ENCODE peak calls at places on chromosomes 13 and 19, in six cellular contexts. N, J, V, U, Q and I are unnamed samples.
A peak's percentile ranks its signal among the peaks of the same experiment; 100 is the strongest.

GRCh38 chr13:30730526-30730925 is 4.8 kb upstream of the ALOX5AP start:
- DNase-seq in U (no peak), J (no peak), V (no peak), N (no peak), Q (peak; percentile 3), I (no peak)

GRCh38 chr19:46009530-46010510 is 13.0 kb downstream of the PGLYRP1 start:
- DNase-seq in Q (peak; percentile 28), J (no peak), N (peak; percentile 79), U (peak; percentile 81), V (peak; percentile 76), I (peak; percentile 82)

GRCh38 chr13:108226184-108226583 is 8.0 kb downstream of the ABHD13 start:
- DNase-seq in J (no peak), U (no peak), N (no peak), Q (peak; percentile 29), V (no peak), I (no peak)

GRCh38 chr19:33819875-33820781 is 23.5 kb downstream of the KCTD15 start:
- DNase-seq in J (no peak), Q (peak; percentile 53), U (peak; percentile 76), N (peak; percentile 85), V (peak; percentile 55), I (peak; percentile 94)

GRCh38 chr19:34067861-34068271 is 104.4 kb upstream of the LSM14A start:
- DNase-seq in V (no peak), U (peak; percentile 78), J (no peak), Q (no peak), N (no peak), I (no peak)

GRCh38 chr13:109007946-109008345 is 378.5 kb downstream of the MYO16 start:
- DNase-seq in N (no peak), V (no peak), Q (no peak), J (no peak), U (no peak), I (no peak)

GRCh38 chr13:49498211-49498610 is 2.5 kb downstream of the PHF11 start:
- DNase-seq in U (no peak), V (no peak), Q (no peak), J (no peak), N (no peak), I (no peak)

GRCh38 chr19:39389621-39390414 is 1.1 kb downstream of the PAF1 start:
- DNase-seq in J (no peak), U (no peak), Q (no peak), N (no peak), V (no peak), I (no peak)

GRCh38 chr19:48110350-48110966 is at the start of gene PLA2G4C:
- DNase-seq in N (peak; percentile 92), Q (peak; percentile 72), J (peak; percentile 48), U (peak; percentile 94), V (peak; percentile 94), I (peak; percentile 95)

GRCh38 chr19:35717665-35718344 is at the start of gene KMT2B:
- DNase-seq in V (no peak), J (no peak), U (peak; percentile 98), N (peak; percentile 95), Q (no peak), I (peak; percentile 94)

GRCh38 chr13:41199061-41199460 is 4.7 kb upstream of the KBTBD7 start:
- DNase-seq in U (no peak), N (no peak), J (no peak), V (no peak), Q (no peak), I (no peak)

GRCh38 chr13:75771818-75772217 is 135.7 kb downstream of the LMO7 start:
- DNase-seq in V (peak; percentile 44), U (peak; percentile 61), Q (no peak), J (no peak), N (no peak), I (no peak)

GRCh38 chr19:42253245-42254082 is 1.5 kb downstream of the ERF start:
- DNase-seq in Q (peak; percentile 59), U (peak; percentile 81), N (peak; percentile 87), J (no peak), V (peak; percentile 49), I (peak; percentile 66)

GRCh38 chr13:99126821-99127220 is 73.8 kb upstream of the UBAC2 start:
- DNase-seq in Q (no peak), V (no peak), N (no peak), J (no peak), U (no peak), I (no peak)

GRCh38 chr19:952680-953500 is 27.1 kb downstream of the ARID3A start:
- DNase-seq in V (no peak), J (no peak), U (no peak), Q (peak; percentile 95), N (peak; percentile 77), I (peak; percentile 66)

GRCh38 chr13:92671821-92672220 is 554.8 kb upstream of the GPC6 start:
- DNase-seq in N (no peak), Q (no peak), V (no peak), U (no peak), J (no peak), I (no peak)

GRCh38 chr13:114038211-114038613 is 64.3 kb upstream of the C13orf46 start:
- DNase-seq in J (no peak), U (no peak), N (no peak), V (no peak), Q (no peak), I (no peak)

GRCh38 chr19:19053508-19054314 is 10.1 kb upstream of the SLC25A42 start:
- DNase-seq in V (peak; percentile 53), U (peak; percentile 57), Q (peak; percentile 50), N (peak; percentile 72), J (no peak), I (peak; percentile 66)

GRCh38 chr13:90732049-90732448 is 615.4 kb upstream of the MIR17HG start:
- DNase-seq in Q (peak; percentile 3), N (no peak), J (no peak), V (no peak), U (peak; percentile 8), I (peak; percentile 4)

GRCh38 chr19:53865918-53866696 is 1.6 kb upstream of the MYADM start:
- DNase-seq in V (peak; percentile 35), Q (peak; percentile 68), N (peak; percentile 44), J (no peak), U (peak; percentile 92), I (peak; percentile 54)

GRCh38 chr13:46289260-46289955 is 77.7 kb downstream of the LRRC63 start:
- DNase-seq in V (no peak), N (no peak), Q (no peak), J (no peak), U (no peak), I (no peak)

GRCh38 chr19:8208119-8208709 is 956 bp upstream of the CERS4 start:
- DNase-seq in Q (no peak), U (no peak), N (no peak), V (no peak), J (no peak), I (peak; percentile 54)

GRCh38 chr19:1510442-1510806 is 2.4 kb downstream of the ADAMTSL5 start:
- DNase-seq in J (no peak), N (no peak), Q (no peak), U (no peak), V (no peak), I (no peak)

GRCh38 chr13:80476953-80477352 is 136.0 kb upstream of the SPRY2 start:
- DNase-seq in Q (no peak), V (no peak), U (no peak), J (no peak), N (no peak), I (no peak)

GRCh38 chr13:80477641-80478443 is 136.9 kb upstream of the SPRY2 start:
- DNase-seq in N (no peak), J (no peak), V (no peak), U (no peak), Q (no peak), I (no peak)

GRCh38 chr13:80469841-80470378 is 129.0 kb upstream of the SPRY2 start:
- DNase-seq in N (no peak), U (peak; percentile 65), Q (no peak), J (no peak), V (peak; percentile 85), I (peak; percentile 19)

GRCh38 chr13:80475718-80476117 is 134.8 kb upstream of the SPRY2 start:
- DNase-seq in U (no peak), N (no peak), J (no peak), V (no peak), Q (no peak), I (no peak)

GRCh38 chr13:80473695-80474094 is 132.8 kb upstream of the SPRY2 start:
- DNase-seq in N (no peak), J (no peak), V (peak; percentile 36), U (peak; percentile 71), Q (peak; percentile 28), I (no peak)
- TF ChIP-seq CTCF in N (no peak), J (no peak), V (no peak), U (no peak), Q (no peak), I (no peak)

GRCh38 chr19:32677657-32678056 is 2.0 kb downstream of the RGS9BP start:
- DNase-seq in Q (no peak), N (no peak), J (no peak), U (no peak), V (no peak), I (peak; percentile 26)
- TF ChIP-seq MYC in Q (no peak), N (no peak), J (no peak), U (no peak), V (no peak), I (no peak)

GRCh38 chr19:2607712-2608601 is 94.5 kb downstream of the GNG7 start:
- DNase-seq in J (peak; percentile 94), Q (no peak), N (no peak), V (no peak), U (no peak), I (no peak)

GRCh38 chr19:2610637-2611482 is 91.6 kb downstream of the GNG7 start:
- DNase-seq in J (peak; percentile 91), Q (peak; percentile 70), N (peak; percentile 87), V (peak; percentile 85), U (peak; percentile 85), I (peak; percentile 69)

GRCh38 chr19:2611483-2612464 is 90.7 kb downstream of the GNG7 start:
- DNase-seq in J (no peak), Q (no peak), N (no peak), U (no peak), V (no peak), I (no peak)

GRCh38 chr19:2608602-2608922 is 93.9 kb downstream of the GNG7 start:
- DNase-seq in J (no peak), Q (no peak), V (no peak), N (no peak), U (no peak), I (no peak)

DNA sequence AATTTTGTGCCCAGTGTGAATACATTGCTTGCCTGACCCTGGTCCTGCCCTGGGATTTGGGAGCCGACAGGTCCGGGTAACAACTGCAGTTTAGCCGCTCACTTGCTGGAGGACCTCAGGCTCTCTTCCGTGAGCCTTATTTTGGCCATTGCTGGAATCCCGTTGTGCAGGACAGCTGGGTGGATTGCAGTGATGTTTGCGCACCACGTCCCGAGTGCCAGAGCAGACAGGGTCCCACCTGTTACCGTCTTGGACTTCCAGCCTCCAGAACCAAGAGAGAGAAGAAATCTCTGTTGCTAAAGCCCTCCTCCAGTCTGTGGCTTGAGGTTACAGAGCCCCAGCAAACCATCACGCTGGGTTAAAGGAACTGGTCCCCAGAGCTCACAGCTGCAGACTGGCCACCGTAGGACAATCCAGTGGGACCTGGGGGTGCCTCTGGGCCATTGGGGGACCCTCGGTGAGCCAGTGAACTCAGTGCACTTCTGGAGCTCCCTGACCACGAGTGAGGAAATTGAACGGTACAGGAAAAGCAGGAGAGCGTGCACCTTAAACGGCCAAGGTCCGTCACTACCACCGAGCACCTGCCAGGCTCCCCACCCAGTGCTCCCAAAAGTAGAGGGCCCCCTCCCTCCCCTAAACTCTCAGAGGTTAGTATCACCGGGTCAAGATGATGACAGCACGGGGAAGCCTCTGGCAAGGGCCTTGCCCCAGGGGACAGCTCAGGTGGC is 92.9 kb downstream of the GNG7 start:
- DNase-seq in N (no peak), J (peak; percentile 59), V (no peak), U (no peak), Q (no peak), I (no peak)
- TF ChIP-seq CTCF in N (no peak), J (no peak), V (no peak), U (no peak), Q (no peak), I (no peak)

GRCh38 chr13:51122868-51123267 is 11.8 kb upstream of the C13orf42 start:
- DNase-seq in U (no peak), J (peak; percentile 9), N (no peak), Q (peak; percentile 91), V (no peak), I (peak; percentile 48)
- TF ChIP-seq MYC in U (no peak), J (no peak), N (no peak), Q (no peak), V (no peak), I (no peak)